ENCODE peak calls at places on chromosomes 13 and 19, in five cellular contexts. X, E, B, Z and P are unnamed samples.

GRCh38 chr13:80339841-80340642 is 884 bp downstream of the SPRY2 start:
- DNase-seq in X (peak), E (no peak), B (peak), Z (peak), P (peak)

GRCh38 chr19:39130337-39131254 is 5.0 kb downstream of the PAK4 start:
- DNase-seq in X (no peak), E (no peak), B (no peak), Z (no peak), P (no peak)

GRCh38 chr19:42028304-42029216 is 34.5 kb upstream of the ATP1A3 start:
- DNase-seq in X (no peak), E (no peak), B (no peak), Z (no peak), P (no peak)

GRCh38 chr19:10230155-10230903 is 802 bp downstream of the S1PR2 start:
- DNase-seq in X (peak), E (no peak), B (peak), Z (peak), P (no peak)

GRCh38 chr19:21202865-21203494 is 61.1 kb downstream of the ZNF431 start:
- DNase-seq in X (no peak), E (no peak), B (peak), Z (peak), P (peak)

GRCh38 chr19:46753420-46754155 is 7.3 kb upstream of the STRN4 start:
- DNase-seq in X (peak), E (no peak), B (peak), Z (no peak), P (peak)

GRCh38 chr13:51923983-51924539 is 62.3 kb downstream of the CCDC70 start:
- DNase-seq in X (no peak), E (no peak), B (no peak), Z (no peak), P (no peak)

GRCh38 chr13:30998548-30999140 is 66.2 kb downstream of the TEX26 start:
- DNase-seq in X (no peak), E (no peak), B (no peak), Z (peak), P (peak)

GRCh38 chr19:610071-610800 is 20.6 kb downstream of the HCN2 start:
- DNase-seq in X (no peak), E (no peak), B (no peak), Z (no peak), P (no peak)

GRCh38 chr19:2079865-2080301 is 16.2 kb downstream of the MOB3A start:
- DNase-seq in X (no peak), E (no peak), B (no peak), Z (no peak), P (no peak)

GRCh38 chr13:99956473-99957349 is 14.9 kb downstream of the ZIC5 start:
- DNase-seq in X (no peak), E (no peak), B (no peak), Z (no peak), P (no peak)
- TF ChIP-seq CTCF in X (no peak), E (no peak), B (no peak), Z (no peak), P (no peak)

GRCh38 chr19:54388803-54389144 is 24.0 kb upstream of the LAIR1 start:
- DNase-seq in X (no peak), E (no peak), B (no peak), Z (no peak), P (no peak)
- H3K4me3 ChIP-seq in X (no peak), E (no peak), B (no peak), Z (no peak), P (no peak)

GRCh38 chr13:59477011-59477410 is 686.7 kb downstream of the DIAPH3 start:
- DNase-seq in X (no peak), E (no peak), B (no peak), Z (no peak), P (no peak)
- TF ChIP-seq CTCF in X (no peak), E (no peak), B (no peak), Z (peak), P (peak)

GRCh38 chr19:16283103-16283469 is 41.5 kb upstream of the KLF2 start:
- DNase-seq in X (no peak), E (no peak), B (no peak), Z (no peak), P (no peak)
- H3K4me3 ChIP-seq in X (peak), E (peak), B (no peak), Z (peak), P (no peak)

GRCh38 chr19:6711605-6712004 is 8.8 kb downstream of the C3 start:
- DNase-seq in X (peak), E (no peak), B (no peak), Z (no peak), P (no peak)
- TF ChIP-seq CTCF in X (no peak), E (no peak), B (no peak), Z (no peak), P (no peak)

GRCh38 chr13:40969169-40969901 is 49.8 kb downstream of the ELF1 start:
- DNase-seq in X (no peak), E (no peak), B (peak), Z (no peak), P (no peak)
- H3K4me3 ChIP-seq in X (no peak), E (no peak), B (no peak), Z (no peak), P (no peak)